ENCODE peak calls at places on chromosome 16, in eight cellular contexts. I, X, R, A, V, T, M and B are unnamed samples.

GRCh38 chr16:71287454-71287853 is 1.7 kb downstream of the CMTR2 start:
- DNase-seq in M (no peak), X (no peak), V (no peak), A (no peak), I (no peak), T (no peak), R (no peak), B (no peak)

GRCh38 chr16:149024-149675 is 3.3 kb upstream of the HBZ start:
- DNase-seq in T (peak; percentile 30), A (no peak), X (no peak), M (no peak), I (no peak), V (peak; percentile 13), R (no peak), B (no peak)

GRCh38 chr16:2709588-2709984 is 10.4 kb downstream of the PRSS27 start:
- DNase-seq in M (no peak), R (no peak), V (no peak), I (no peak), T (no peak), X (no peak), A (peak; percentile 40), B (no peak)

GRCh38 chr16:76278976-76279375 is 1.8 kb downstream of the CNTNAP4 start:
- DNase-seq in I (no peak), X (no peak), R (no peak), A (no peak), V (peak; percentile 71), T (no peak), M (no peak), B (peak; percentile 60)

GRCh38 chr16:70679653-70680494 is 6.0 kb downstream of the MTSS2 start:
- DNase-seq in A (peak; percentile 76), R (no peak), M (no peak), T (no peak), X (peak; percentile 54), I (no peak), V (peak; percentile 37), B (peak; percentile 61)

GRCh38 chr16:527015-527903 is at the start of gene CAPN15:
- DNase-seq in V (peak; percentile 94), R (peak; percentile 32), M (peak; percentile 89), X (peak; percentile 61), I (peak; percentile 79), T (peak; percentile 83), A (peak; percentile 95), B (peak; percentile 94)

GRCh38 chr16:51577621-51578303 is 426.7 kb upstream of the SALL1 start:
- DNase-seq in T (peak; percentile 68), X (no peak), R (no peak), A (no peak), V (no peak), I (no peak), M (no peak), B (peak; percentile 96)

GRCh38 chr16:83953796-83954576 is 946 bp downstream of the OSGIN1 start:
- DNase-seq in A (no peak), R (peak; percentile 72), M (no peak), X (peak; percentile 78), T (peak; percentile 44), V (peak; percentile 27), I (no peak), B (peak; percentile 77)

GRCh38 chr16:29806641-29807425 is 504 bp downstream of the MAZ start:
- DNase-seq in R (no peak), T (peak; percentile 48), A (peak; percentile 89), V (peak; percentile 48), X (no peak), I (no peak), M (peak; percentile 43), B (peak; percentile 88)

GRCh38 chr16:68146583-68146982 is 61.4 kb downstream of the NFATC3 start:
- DNase-seq in V (peak; percentile 71), I (no peak), R (no peak), X (no peak), A (no peak), M (peak; percentile 1), T (peak; percentile 17), B (peak; percentile 68)

DNA sequence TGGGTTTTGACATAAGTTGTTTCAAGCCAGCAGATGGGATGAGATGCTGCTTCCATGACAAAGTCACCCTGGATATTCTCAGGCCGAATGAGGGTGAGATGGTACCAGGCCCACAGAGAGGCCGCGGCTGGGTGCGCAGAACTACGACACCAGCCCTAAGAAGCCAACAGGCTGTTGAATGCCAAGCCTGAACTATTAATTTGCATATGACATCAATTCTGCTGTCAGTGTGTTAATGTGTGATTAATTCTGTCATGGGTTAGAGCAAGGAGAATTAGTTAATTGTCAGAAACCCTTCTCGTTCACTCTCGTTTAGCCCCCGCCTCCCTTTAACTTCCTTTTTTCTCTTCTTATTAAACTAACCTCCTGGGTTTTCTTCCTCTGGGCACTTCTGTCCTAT is 123.4 kb downstream of the ZFHX3 start:
- DNase-seq in V (no peak), M (no peak), I (no peak), T (no peak), X (no peak), R (no peak), A (no peak), B (no peak)
- H3K27ac ChIP-seq in V (no peak overlapping the region), M (no peak overlapping the region), I (no peak overlapping the region), T (no peak overlapping the region), X (no peak overlapping the region), R (no peak overlapping the region), A (no peak overlapping the region), B (no peak overlapping the region)

GRCh38 chr16:89903908-89904515 is 14.7 kb upstream of the MC1R start:
- DNase-seq in V (no peak), I (no peak), R (no peak), A (peak; percentile 54), X (no peak), M (no peak), T (no peak), B (no peak)
- H3K27ac ChIP-seq in V (no peak overlapping the region), I (no peak overlapping the region), R (no peak overlapping the region), A (no peak overlapping the region), X (no peak overlapping the region), M (no peak overlapping the region), T (no peak overlapping the region), B (no peak overlapping the region)

GRCh38 chr16:27311897-27312303 is 1.9 kb upstream of the IL4R start:
- DNase-seq in X (no peak), I (no peak), A (no peak), M (no peak), R (no peak), T (no peak), V (no peak), B (no peak)

GRCh38 chr16:27314986-27315332 is 1.2 kb downstream of the IL4R start:
- DNase-seq in X (no peak), R (no peak), M (no peak), T (no peak), V (no peak), I (no peak), A (no peak), B (no peak)

GRCh38 chr16:27314161-27314723 is 468 bp downstream of the IL4R start:
- DNase-seq in I (no peak), M (peak; percentile 57), X (peak; percentile 54), R (peak; percentile 42), A (peak; percentile 78), T (peak; percentile 93), V (peak; percentile 94), B (peak; percentile 51)

GRCh38 chr16:27312580-27313421 is 973 bp upstream of the IL4R start:
- DNase-seq in T (no peak), V (no peak), R (no peak), X (no peak), M (no peak), I (no peak), A (no peak), B (no peak)

DNA sequence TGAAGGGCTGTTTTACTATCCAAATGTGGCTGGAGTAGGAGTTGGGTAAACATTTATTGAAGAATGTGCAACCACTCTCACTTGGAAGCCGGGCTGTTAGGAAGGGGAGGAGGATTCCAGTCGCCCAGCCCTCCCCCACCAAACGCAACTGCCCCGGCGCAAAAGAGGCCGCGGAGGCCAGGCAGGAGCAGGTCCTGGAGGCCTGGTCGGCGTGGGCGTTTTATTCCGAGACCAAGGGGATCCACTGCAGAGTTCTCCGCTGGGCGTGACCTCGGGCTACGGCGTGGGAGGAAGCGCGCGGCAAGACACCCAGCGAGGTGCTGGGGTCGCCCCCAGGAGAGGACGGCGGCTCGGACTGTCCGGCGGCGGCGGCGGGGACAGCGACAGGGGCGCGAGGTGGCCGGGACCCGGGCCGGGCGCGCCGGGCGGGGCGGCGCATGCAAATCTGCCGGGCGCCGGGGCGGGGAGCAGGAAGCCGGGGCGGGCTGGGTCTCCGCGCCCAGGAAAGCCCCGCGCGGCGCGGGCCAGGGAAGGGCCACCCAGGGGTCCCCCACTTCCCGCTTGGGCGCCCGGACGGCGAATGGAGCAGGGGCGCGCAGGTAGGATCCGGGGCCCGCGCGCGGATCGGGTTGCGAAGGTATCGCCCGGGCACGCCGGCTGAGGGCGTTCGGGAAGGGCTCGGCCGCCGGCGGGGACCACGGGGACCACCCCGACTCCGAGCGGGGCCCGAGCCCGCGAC is at the start of gene IL4R:
- DNase-seq in M (peak; percentile 66), X (no peak), A (peak; percentile 95), R (peak; percentile 22), T (peak; percentile 75), V (peak; percentile 95), I (no peak), B (peak; percentile 65)
- H3K27ac ChIP-seq in M (peak within 1 kb of the TSS; percentile 96), X (peak within 1 kb of the TSS; percentile 96), A (peak within 1 kb of the TSS; percentile 100), R (peak within 1 kb of the TSS; percentile 82), T (peak within 1 kb of the TSS; percentile 93), V (peak within 1 kb of the TSS; percentile 63), I (peak within 1 kb of the TSS; percentile 93), B (peak within 1 kb of the TSS; percentile 61)

GRCh38 chr16:46859719-46860152 is 24.4 kb upstream of the GPT2 start:
- DNase-seq in X (peak; percentile 80), A (no peak), I (no peak), V (peak; percentile 81), T (peak; percentile 86), M (no peak), R (peak; percentile 83), B (peak; percentile 44)
- H3K27ac ChIP-seq in X (peak overlapping the region; percentile 56), A (no peak overlapping the region), I (no peak overlapping the region), V (no peak overlapping the region), T (no peak overlapping the region), M (no peak overlapping the region), R (peak overlapping the region; percentile 31), B (no peak overlapping the region)

DNA sequence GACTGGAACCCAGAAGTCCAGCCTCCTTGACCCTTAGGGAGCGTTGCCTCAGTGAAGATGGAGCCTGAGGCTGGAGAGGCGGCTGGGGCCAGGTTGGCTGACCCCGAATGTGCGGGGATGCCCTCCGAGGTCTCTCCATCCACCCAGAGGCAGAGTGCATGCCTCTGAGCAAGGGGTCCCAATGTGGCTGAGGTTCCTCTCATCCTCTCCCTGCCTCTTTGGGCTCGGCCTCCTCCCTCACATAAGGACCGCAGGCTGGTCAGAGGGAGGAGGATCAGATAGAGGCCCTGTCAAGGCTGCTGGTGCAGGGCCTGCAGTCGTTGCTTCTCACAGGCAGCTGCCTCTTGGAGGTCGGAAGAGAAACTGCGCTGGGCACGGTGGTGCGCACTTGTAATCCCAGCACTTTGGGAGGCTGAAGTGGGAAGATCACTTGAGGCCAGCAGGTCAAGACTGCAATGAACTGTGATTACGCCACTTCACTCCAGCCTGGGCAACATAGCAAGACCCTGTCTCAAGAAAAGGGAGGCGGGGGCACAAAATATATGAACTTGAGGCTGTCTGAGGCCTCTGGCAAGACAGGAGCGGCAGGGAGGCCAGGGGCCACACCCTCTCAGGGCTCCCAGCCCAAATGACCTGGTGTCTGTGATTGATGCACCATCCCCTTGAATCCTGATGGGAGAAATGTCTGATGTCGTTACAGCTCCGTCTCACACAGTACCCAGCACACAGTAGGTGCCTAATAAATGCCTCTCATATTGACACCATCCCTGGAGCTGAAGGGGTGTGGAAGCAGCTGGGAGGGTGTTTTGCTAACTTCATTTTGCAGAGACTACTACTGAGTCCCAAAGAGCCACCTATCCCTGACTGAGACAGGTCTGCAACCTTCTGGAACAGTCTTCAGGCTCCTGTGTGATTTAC is 220.1 kb upstream of the GSE1 start:
- DNase-seq in I (peak; percentile 22), A (peak; percentile 41), M (no peak), V (no peak), R (no peak), X (no peak), T (no peak), B (no peak)
- H3K27ac ChIP-seq in I (no peak overlapping the region), A (no peak overlapping the region), M (no peak overlapping the region), V (no peak overlapping the region), R (no peak overlapping the region), X (peak overlapping the region; percentile 86), T (no peak overlapping the region), B (no peak overlapping the region)